ENCODE peak calls at places on chromosome 2, in four cellular contexts. One of them, this sample, is unnamed.

GRCh38 chr2:162400336-162400735 is 56.4 kb downstream of the GCA start:
- DNase-seq in WTC11: no peak
- DNase-seq in SK-N-SH: no peak
- DNase-seq in GM12878: no peak
- DNase-seq in this sample: no peak

GRCh38 chr2:64359892-64360657 is 93.9 kb upstream of the LGALSL start:
- DNase-seq in GM12878: no peak
- DNase-seq in SK-N-SH: no peak
- DNase-seq in WTC11: peak
- DNase-seq in this sample: peak

GRCh38 chr2:117128471-117128870 is 686.0 kb upstream of the DDX18 start:
- DNase-seq in GM12878: no peak
- DNase-seq in SK-N-SH: no peak
- DNase-seq in WTC11: no peak
- DNase-seq in this sample: no peak

GRCh38 chr2:201233192-201234166 is 26.9 kb upstream of the CASP8 start:
- DNase-seq in SK-N-SH: no peak
- DNase-seq in GM12878: peak
- DNase-seq in WTC11: peak
- DNase-seq in this sample: peak

GRCh38 chr2:29601872-29602271 is 319.5 kb downstream of the ALK start:
- DNase-seq in SK-N-SH: no peak
- DNase-seq in WTC11: no peak
- DNase-seq in GM12878: no peak
- DNase-seq in this sample: no peak

GRCh38 chr2:234795974-234796690 is 155.7 kb upstream of the SH3BP4 start:
- DNase-seq in WTC11: no peak
- DNase-seq in GM12878: no peak
- DNase-seq in SK-N-SH: peak
- DNase-seq in this sample: no peak

GRCh38 chr2:168097431-168097830 is 150.0 kb downstream of the STK39 start:
- DNase-seq in SK-N-SH: no peak
- DNase-seq in WTC11: no peak
- DNase-seq in GM12878: no peak
- DNase-seq in this sample: no peak

GRCh38 chr2:121617042-121617599 is 32.1 kb downstream of the CLASP1 start:
- DNase-seq in GM12878: no peak
- DNase-seq in WTC11: no peak
- DNase-seq in SK-N-SH: no peak
- DNase-seq in this sample: no peak

GRCh38 chr2:25372405-25373268 is 30.9 kb upstream of the DNMT3A start:
- DNase-seq in SK-N-SH: peak
- DNase-seq in GM12878: no peak
- DNase-seq in WTC11: no peak
- DNase-seq in this sample: no peak

GRCh38 chr2:18132697-18133096 is 254.2 kb downstream of the KCNS3 start:
- DNase-seq in GM12878: no peak
- DNase-seq in SK-N-SH: no peak
- DNase-seq in WTC11: no peak
- DNase-seq in this sample: no peak

GRCh38 chr2:230974096-230974913 is 21.6 kb upstream of the SPATA3 start:
- DNase-seq in WTC11: no peak
- DNase-seq in GM12878: peak
- DNase-seq in SK-N-SH: no peak
- DNase-seq in this sample: no peak
- TF ChIP-seq USF1 in WTC11: no peak
- TF ChIP-seq USF1 in GM12878: no peak
- TF ChIP-seq USF1 in SK-N-SH: no peak
- TF ChIP-seq USF1 in this sample: no peak

GRCh38 chr2:237315170-237315880 is 98.6 kb downstream of the COL6A3 start:
- DNase-seq in SK-N-SH: peak
- DNase-seq in WTC11: no peak
- DNase-seq in GM12878: no peak
- DNase-seq in this sample: no peak
- TF ChIP-seq USF1 in SK-N-SH: peak
- TF ChIP-seq USF1 in WTC11: no peak
- TF ChIP-seq USF1 in GM12878: no peak
- TF ChIP-seq USF1 in this sample: no peak

GRCh38 chr2:240197439-240198139 is 57.1 kb upstream of the OTOS start:
- DNase-seq in WTC11: no peak
- DNase-seq in GM12878: no peak
- DNase-seq in SK-N-SH: no peak
- DNase-seq in this sample: no peak

GRCh38 chr2:240198226-240198625 is 57.8 kb upstream of the OTOS start:
- DNase-seq in GM12878: no peak
- DNase-seq in SK-N-SH: no peak
- DNase-seq in WTC11: no peak
- DNase-seq in this sample: no peak

GRCh38 chr2:240195316-240195861 is 54.9 kb upstream of the OTOS start:
- DNase-seq in WTC11: no peak
- DNase-seq in GM12878: no peak
- DNase-seq in SK-N-SH: no peak
- DNase-seq in this sample: no peak

GRCh38 chr2:240199133-240199870 is 58.8 kb upstream of the OTOS start:
- DNase-seq in SK-N-SH: no peak
- DNase-seq in GM12878: no peak
- DNase-seq in WTC11: no peak
- DNase-seq in this sample: no peak

GRCh38 chr2:240196716-240197438 is 56.4 kb upstream of the OTOS start:
- DNase-seq in GM12878: no peak
- DNase-seq in SK-N-SH: no peak
- DNase-seq in WTC11: no peak
- DNase-seq in this sample: no peak
- TF ChIP-seq USF1 in GM12878: no peak
- TF ChIP-seq USF1 in SK-N-SH: no peak
- TF ChIP-seq USF1 in WTC11: no peak
- TF ChIP-seq USF1 in this sample: no peak

DNA sequence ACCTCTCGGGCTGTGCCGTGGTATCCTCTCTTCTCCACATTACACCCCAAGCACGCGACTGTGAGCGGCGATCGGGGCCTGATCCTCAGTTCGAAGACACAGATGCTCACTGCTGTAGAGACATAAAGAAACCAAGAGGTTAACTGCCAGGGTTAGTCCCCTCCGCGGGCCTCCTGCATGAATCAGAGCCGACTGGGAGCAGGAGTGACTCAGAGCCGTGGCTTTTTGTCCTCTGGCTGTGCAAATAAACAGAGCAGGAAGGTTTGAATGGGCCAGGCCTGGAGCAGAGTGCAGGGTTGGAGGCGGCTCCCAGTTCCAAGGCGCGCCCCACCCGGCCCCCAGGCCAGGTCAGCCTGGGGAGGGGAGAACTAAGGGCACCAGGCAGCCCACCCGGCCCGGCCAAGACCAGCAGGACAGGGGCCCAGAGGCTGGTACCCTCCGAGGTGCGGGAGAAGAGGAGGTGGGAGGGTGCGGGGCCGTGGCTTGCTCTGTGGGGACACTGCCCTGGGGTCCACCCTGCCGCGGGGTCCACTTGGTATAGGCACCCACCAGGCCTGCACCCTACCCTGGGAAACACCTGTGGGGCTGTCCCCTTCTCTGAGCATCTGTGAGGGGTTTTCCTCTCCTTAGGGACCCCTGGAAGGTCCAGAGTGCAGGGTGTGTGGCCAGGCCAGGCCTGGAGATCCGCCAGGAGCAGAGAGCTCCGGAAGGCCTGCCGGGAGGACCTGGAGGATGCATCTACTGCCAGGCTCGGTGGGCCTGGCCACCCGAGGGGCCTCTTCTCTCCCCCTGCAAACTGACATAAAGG is 16.5 kb downstream of the TWIST2 start:
- DNase-seq in WTC11: peak
- DNase-seq in SK-N-SH: no peak
- DNase-seq in GM12878: no peak
- DNase-seq in this sample: no peak
- TF ChIP-seq USF1 in WTC11: no peak
- TF ChIP-seq USF1 in SK-N-SH: no peak
- TF ChIP-seq USF1 in GM12878: no peak
- TF ChIP-seq USF1 in this sample: no peak